ENCODE peak calls at places on chromosomes 2 and 18, in four cellular contexts. A, V, L and K are unnamed samples.

GRCh38 chr18:60010984-60011383 is 111.2 kb downstream of the PMAIP1 start:
- DNase-seq in V (no peak), A (no peak), L (no peak), K (no peak)

GRCh38 chr18:13216092-13216582 is 2.4 kb upstream of the LDLRAD4 start:
- DNase-seq in L (peak; percentile 13), V (peak; percentile 66), A (peak; percentile 35), K (peak; percentile 47)

GRCh38 chr2:198072655-198073054 is 268.3 kb downstream of the PLCL1 start:
- DNase-seq in V (no peak), A (no peak), L (no peak), K (no peak)

GRCh38 chr2:29295843-29296242 is 180.6 kb downstream of the CLIP4 start:
- DNase-seq in V (no peak), L (peak; percentile 2), A (no peak), K (peak; percentile 26)

GRCh38 chr18:23718243-23718720 is 29.0 kb downstream of the LAMA3 start:
- DNase-seq in V (no peak), A (no peak), L (peak; percentile 49), K (peak; percentile 79)

GRCh38 chr2:182911813-182912517 is 45.5 kb upstream of the FRZB start:
- DNase-seq in L (no peak), A (no peak), V (peak; percentile 54), K (peak; percentile 21)

GRCh38 chr2:197378494-197378972 is 56.3 kb downstream of the SF3B1 start:
- DNase-seq in A (peak; percentile 66), L (peak; percentile 59), V (peak; percentile 54), K (peak; percentile 44)

GRCh38 chr2:73436019-73436418 is 50.4 kb downstream of the ALMS1 start:
- DNase-seq in L (no peak), A (no peak), V (no peak), K (no peak)

GRCh38 chr18:54335638-54336173 is 22.0 kb downstream of the STARD6 start:
- DNase-seq in L (no peak), A (no peak), V (no peak), K (no peak)

GRCh38 chr18:73151086-73151485 is 283.3 kb upstream of the NETO1 start:
- DNase-seq in L (no peak), A (no peak), V (no peak), K (peak; percentile 20)

GRCh38 chr2:208228481-208228880 is 26.4 kb downstream of the IDH1 start:
- DNase-seq in V (no peak), A (no peak), L (no peak), K (no peak)

GRCh38 chr2:241692448-241692847 is 5.8 kb upstream of the DTYMK start:
- DNase-seq in L (no peak), V (no peak), A (no peak), K (peak; percentile 84)

GRCh38 chr2:38797953-38798352 is 19.9 kb downstream of the GEMIN6 start:
- DNase-seq in A (no peak), L (no peak), V (no peak), K (no peak)

GRCh38 chr2:201420442-201421113 is 30.7 kb downstream of the TRAK2 start:
- DNase-seq in V (no peak), A (no peak), L (no peak), K (peak; percentile 80)

GRCh38 chr2:211854832-211855231 is 683.8 kb downstream of the ERBB4 start:
- DNase-seq in A (no peak), V (no peak), L (no peak), K (no peak)

GRCh38 chr18:78776706-78777105 is 202.9 kb upstream of the SALL3 start:
- DNase-seq in L (no peak), V (no peak), A (no peak), K (no peak)

GRCh38 chr2:189022002-189022401 is 47.8 kb downstream of the COL3A1 start:
- DNase-seq in L (no peak), A (no peak), V (no peak), K (peak; percentile 93)

GRCh38 chr2:217151509-217152206 is 291.8 kb upstream of the TNP1 start:
- DNase-seq in A (no peak), L (no peak), V (no peak), K (no peak)

GRCh38 chr18:49238433-49239042 is 221.9 kb downstream of the DYM start:
- DNase-seq in V (peak; percentile 38), L (peak; percentile 29), A (peak; percentile 8), K (peak; percentile 51)

GRCh38 chr2:230643576-230644291 is 68.9 kb upstream of the CAB39 start:
- DNase-seq in L (no peak), V (no peak), A (no peak), K (no peak)

GRCh38 chr2:116510117-116510671 is 1304.3 kb upstream of the DDX18 start:
- DNase-seq in L (peak; percentile 1), A (no peak), V (peak; percentile 14), K (no peak)

GRCh38 chr2:221347471-221347870 is 224.6 kb downstream of the EPHA4 start:
- DNase-seq in L (no peak), A (no peak), V (no peak), K (peak; percentile 41)

GRCh38 chr2:101040761-101041160 is 38.7 kb downstream of the RPL31 start:
- DNase-seq in L (no peak), A (no peak), V (no peak), K (no peak)

GRCh38 chr18:13809025-13809384 is 14.9 kb upstream of the MC5R start:
- DNase-seq in V (no peak), L (no peak), A (no peak), K (no peak)

GRCh38 chr2:215410932-215411285 is 25.0 kb downstream of the FN1 start:
- DNase-seq in A (no peak), L (no peak), V (peak; percentile 57), K (peak; percentile 98)

GRCh38 chr2:45843136-45843535 is 191.7 kb downstream of the PRKCE start:
- DNase-seq in A (no peak), L (no peak), V (no peak), K (no peak)

GRCh38 chr2:170236639-170237037 is 58.7 kb downstream of the MYO3B start:
- DNase-seq in L (no peak), A (no peak), V (no peak), K (no peak)

GRCh38 chr2:100736121-100736915 is 83.6 kb upstream of the NPAS2 start:
- DNase-seq in A (no peak), L (no peak), V (no peak), K (no peak)

GRCh38 chr2:120520929-120521912 is 175.3 kb downstream of the INHBB start:
- DNase-seq in A (peak; percentile 76), V (peak; percentile 60), L (peak; percentile 53), K (peak; percentile 26)

GRCh38 chr2:163919717-163920116 is 183.9 kb upstream of the FIGN start:
- DNase-seq in V (no peak), L (no peak), A (no peak), K (no peak)

GRCh38 chr2:239965318-239965717 is 59.8 kb downstream of the NDUFA10 start:
- DNase-seq in V (no peak), A (no peak), L (no peak), K (no peak)

GRCh38 chr18:26549486-26550435 is 1.4 kb upstream of the KCTD1 start:
- DNase-seq in V (peak; percentile 12), A (peak; percentile 66), L (no peak), K (peak; percentile 38)

GRCh38 chr2:108604196-108604595 is 69.9 kb downstream of the LIMS1 start:
- DNase-seq in L (no peak), A (no peak), V (no peak), K (peak; percentile 62)

GRCh38 chr2:1037066-1037465 is 86.4 kb downstream of the SNTG2 start:
- DNase-seq in V (no peak), L (no peak), A (no peak), K (no peak)

GRCh38 chr2:126507425-126507867 is 148.5 kb upstream of the GYPC start:
- DNase-seq in L (peak; percentile 6), A (no peak), V (peak; percentile 41), K (no peak)

GRCh38 chr2:8312221-8312620 is 369.6 kb upstream of the ID2 start:
- DNase-seq in A (no peak), L (no peak), V (no peak), K (no peak)

GRCh38 chr2:8309131-8309530 is 372.7 kb upstream of the ID2 start:
- DNase-seq in V (no peak), L (no peak), A (no peak), K (no peak)

GRCh38 chr2:8312861-8313768 is 368.7 kb upstream of the ID2 start:
- DNase-seq in V (no peak), A (no peak), L (peak; percentile 70), K (peak; percentile 11)

GRCh38 chr2:8307779-8308178 is 374.1 kb upstream of the ID2 start:
- DNase-seq in A (no peak), V (no peak), L (no peak), K (no peak)

GRCh38 chr2:8310557-8311455 is 371.1 kb upstream of the ID2 start:
- DNase-seq in L (no peak), A (no peak), V (no peak), K (no peak)
- TF ChIP-seq BHLHE40 in L (no peak), A (no peak), V (peak; percentile 8), K (no peak)

GRCh38 chr2:138637686-138638085 is 136.1 kb downstream of the SPOPL start:
- DNase-seq in V (no peak), L (no peak), A (no peak), K (no peak)
- TF ChIP-seq BHLHE40 in V (no peak), L (no peak), A (no peak), K (no peak)

GRCh38 chr2:76391663-76392062 is 680.9 kb upstream of the GCFC2 start:
- DNase-seq in V (peak; percentile 64), L (no peak), A (no peak), K (no peak)

GRCh38 chr2:76385943-76386342 is 675.2 kb upstream of the GCFC2 start:
- DNase-seq in L (no peak), V (no peak), A (no peak), K (no peak)

GRCh38 chr2:76381624-76382023 is 670.9 kb upstream of the GCFC2 start:
- DNase-seq in V (no peak), L (no peak), A (no peak), K (no peak)

DNA sequence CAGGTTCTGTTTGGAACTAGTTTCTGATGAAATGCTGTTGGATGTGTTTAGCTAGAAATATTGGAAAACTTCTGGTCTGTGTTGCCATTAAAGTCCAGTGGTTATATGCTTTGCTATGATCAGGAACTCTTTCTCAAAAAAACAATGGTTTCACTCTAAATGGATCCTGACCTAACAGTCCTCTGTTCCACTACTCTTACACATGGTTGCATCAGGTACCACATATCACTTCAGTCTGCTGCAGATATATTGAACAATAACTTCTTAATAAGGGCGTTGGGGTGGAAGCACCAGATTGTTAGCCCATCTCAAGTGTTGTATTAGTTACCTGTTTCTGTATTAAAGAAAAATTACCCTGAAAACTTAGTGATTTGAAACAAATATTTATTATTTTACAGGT is 676.6 kb upstream of the GCFC2 start:
- DNase-seq in L (no peak), V (no peak), A (no peak), K (no peak)
- TF ChIP-seq BHLHE40 in L (no peak), V (no peak), A (no peak), K (no peak)

GRCh38 chr18:55780591-55781071 is 192.6 kb upstream of the TCF4 start:
- DNase-seq in V (no peak), L (no peak), A (no peak), K (peak; percentile 48)
- TF ChIP-seq BHLHE40 in V (no peak), L (no peak), A (no peak), K (no peak)